ENCODE peak calls at places on chromosome 1, in four cellular contexts. K is heart left ventricle, O is transverse colon, F is stomach. W is an unnamed sample. For H3K36me3, the result is how much of the 10 kb centered on the place peaks cover.

GRCh38 chr1:190102757-190103326 is 374.8 kb downstream of the BRINP3 start:
- DNase-seq in O (no peak), K (no peak), F (no peak), W (no peak)

GRCh38 chr1:4691766-4692405 is 37.5 kb downstream of the AJAP1 start:
- DNase-seq in O (no peak), F (no peak), K (no peak), W (no peak)

GRCh38 chr1:70202173-70202758 is 3.1 kb downstream of the LRRC40 start:
- DNase-seq in K (no peak), O (no peak), F (no peak), W (no peak)

GRCh38 chr1:38735651-38736161 is 123.9 kb downstream of the RRAGC start:
- DNase-seq in F (no peak), K (no peak), O (no peak), W (no peak)

GRCh38 chr1:119298687-119299086 is 69.9 kb upstream of the HAO2 start:
- DNase-seq in K (no peak), O (no peak), F (no peak), W (no peak)

GRCh38 chr1:10779201-10779600 is 17.2 kb downstream of the CASZ1 start:
- DNase-seq in O (peak), K (no peak), F (peak), W (no peak)

GRCh38 chr1:44251486-44251885 is 38.2 kb downstream of the DMAP1 start:
- DNase-seq in K (no peak), O (peak), F (no peak), W (no peak)

GRCh38 chr1:243420968-243421675 is 165.3 kb downstream of the SDCCAG8 start:
- DNase-seq in K (no peak), O (no peak), F (no peak), W (no peak)

GRCh38 chr1:245074232-245074747 is 80.5 kb upstream of the KIF26B start:
- DNase-seq in K (no peak), F (no peak), O (no peak), W (no peak)

GRCh38 chr1:226659136-226659535 is 79.9 kb downstream of the ITPKB start:
- DNase-seq in F (no peak), O (no peak), K (no peak), W (no peak)

GRCh38 chr1:24501371-24502167 is 1.1 kb upstream of the RCAN3 start:
- DNase-seq in F (peak), O (peak), K (no peak), W (peak)

GRCh38 chr1:233327938-233328660 is 575 bp downstream of the MAP3K21 start:
- DNase-seq in K (peak), F (peak), O (peak), W (no peak)

GRCh38 chr1:175201061-175201508 is 8.5 kb upstream of the KIAA0040 start:
- DNase-seq in O (no peak), K (no peak), F (no peak), W (no peak)

GRCh38 chr1:43147625-43148319 is 24.3 kb downstream of the EBNA1BP2 start:
- DNase-seq in K (peak), F (peak), O (peak), W (peak)

GRCh38 chr1:153678519-153679336 is at the start of gene NPR1:
- DNase-seq in K (peak), O (peak), F (peak), W (peak)

GRCh38 chr1:61054636-61055035 is 27.7 kb upstream of the NFIA start:
- DNase-seq in F (no peak), O (peak), K (no peak), W (no peak)

GRCh38 chr1:89151021-89151420 is 24.8 kb downstream of the GBP7 start:
- DNase-seq in O (no peak), F (no peak), K (no peak), W (no peak)

GRCh38 chr1:152855661-152856060 is 4.1 kb upstream of the LCE7A start:
- DNase-seq in K (no peak), F (no peak), O (no peak), W (no peak)

GRCh38 chr1:11522400-11523235 is 43.7 kb downstream of the DISP3 start:
- DNase-seq in K (no peak), F (no peak), O (no peak), W (no peak)

GRCh38 chr1:225635649-225636048 is 17.3 kb downstream of the ENAH start:
- DNase-seq in O (no peak), F (no peak), K (no peak), W (no peak)

GRCh38 chr1:198157241-198157846 is 546 bp downstream of the NEK7 start:
- DNase-seq in K (peak), O (peak), F (peak), W (peak)

GRCh38 chr1:1628656-1629429 is 3.1 kb upstream of the MMP23B start:
- DNase-seq in F (no peak), K (peak), O (no peak), W (no peak)

GRCh38 chr1:180098242-180098995 is 56.2 kb upstream of the QSOX1 start:
- DNase-seq in K (no peak), F (no peak), O (no peak), W (no peak)

GRCh38 chr1:87916965-87917364 is 588.3 kb downstream of the LMO4 start:
- DNase-seq in K (no peak), F (no peak), O (no peak), W (peak)

GRCh38 chr1:168146160-168146539 is 9.4 kb upstream of the GPR161 start:
- DNase-seq in O (no peak), F (no peak), K (no peak), W (no peak)

GRCh38 chr1:169928438-169929209 is 34.9 kb upstream of the SCYL3 start:
- DNase-seq in K (no peak), O (no peak), F (no peak), W (no peak)

GRCh38 chr1:208077232-208077751 is 166.4 kb upstream of the CD34 start:
- DNase-seq in F (no peak), O (no peak), K (no peak), W (no peak)

GRCh38 chr1:58784758-58785423 is 1.0 kb upstream of the JUN start:
- DNase-seq in O (peak), K (peak), F (peak), W (peak)

GRCh38 chr1:58786927-58787245 is 3.0 kb upstream of the JUN start:
- DNase-seq in K (no peak), O (no peak), F (no peak), W (no peak)

GRCh38 chr1:58783993-58784757 is at the start of gene JUN:
- DNase-seq in F (peak), K (peak), O (peak), W (peak)

GRCh38 chr1:58786184-58786926 is 2.5 kb upstream of the JUN start:
- DNase-seq in K (no peak), F (no peak), O (no peak), W (no peak)

GRCh38 chr1:58785424-58786058 is 1.7 kb upstream of the JUN start:
- DNase-seq in F (peak), K (peak), O (peak), W (peak)
- TF ChIP-seq POLR2A in F (no peak), K (no peak), O (no peak), W (no peak)

GRCh38 chr1:109925159-109925990 is 14.7 kb downstream of the CSF1 start:
- DNase-seq in O (no peak), K (no peak), F (no peak), W (no peak)
- H3K36me3 ChIP-seq in O (under half), K (half or more), F (half or more), W (under half)

DNA sequence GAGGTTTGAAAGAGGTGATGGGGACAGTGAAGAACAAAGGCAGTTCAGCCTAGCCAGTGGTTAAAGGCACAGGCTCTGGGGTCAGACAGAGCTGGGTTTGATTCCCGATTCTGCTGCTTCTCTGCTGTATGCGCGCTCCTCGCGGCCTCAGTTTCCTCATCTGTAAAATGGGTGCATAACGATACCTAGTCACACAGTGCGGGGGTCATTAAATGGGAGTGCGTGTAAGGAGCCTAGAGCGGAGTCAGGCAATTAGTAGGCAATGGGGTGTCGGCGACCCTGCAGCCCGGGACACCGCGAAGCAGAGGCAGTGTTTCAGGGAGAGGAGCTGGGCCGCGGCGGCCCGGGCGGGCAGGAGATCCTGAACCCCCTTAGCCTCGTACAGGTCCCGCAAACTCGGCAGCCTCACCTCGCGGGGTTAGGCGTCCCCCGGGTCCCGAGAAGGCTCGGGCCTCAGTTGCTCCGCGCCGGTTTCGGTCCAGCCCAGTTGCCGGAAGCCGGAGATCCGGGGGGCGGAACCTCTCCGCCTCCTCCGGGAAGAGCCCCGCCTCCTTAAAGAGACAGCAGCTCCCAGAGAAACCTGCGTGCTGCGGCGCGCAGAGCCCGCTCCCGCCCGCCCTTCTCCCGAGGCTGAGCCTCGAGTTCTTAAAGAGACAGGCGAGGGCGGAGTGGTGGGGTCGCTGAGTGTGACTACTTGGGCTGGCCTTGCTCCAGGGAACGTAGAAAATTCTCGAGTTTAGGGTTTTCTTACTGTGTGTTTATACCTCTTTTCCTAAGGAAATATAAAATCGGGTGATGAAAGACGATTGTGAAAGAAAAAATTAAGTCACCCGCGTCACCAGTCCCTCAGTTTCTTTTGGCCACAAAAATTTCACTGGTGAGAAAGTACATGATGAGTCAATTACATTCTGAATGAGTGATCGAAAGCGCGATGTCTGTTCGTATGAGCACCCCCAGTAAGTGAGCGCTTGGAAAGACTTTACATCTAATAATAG is at the start of gene YIPF1:
- DNase-seq in K (peak), O (peak), F (peak), W (peak)
- TF ChIP-seq POLR2A in K (no peak), O (peak), F (no peak), W (no peak)

DNA sequence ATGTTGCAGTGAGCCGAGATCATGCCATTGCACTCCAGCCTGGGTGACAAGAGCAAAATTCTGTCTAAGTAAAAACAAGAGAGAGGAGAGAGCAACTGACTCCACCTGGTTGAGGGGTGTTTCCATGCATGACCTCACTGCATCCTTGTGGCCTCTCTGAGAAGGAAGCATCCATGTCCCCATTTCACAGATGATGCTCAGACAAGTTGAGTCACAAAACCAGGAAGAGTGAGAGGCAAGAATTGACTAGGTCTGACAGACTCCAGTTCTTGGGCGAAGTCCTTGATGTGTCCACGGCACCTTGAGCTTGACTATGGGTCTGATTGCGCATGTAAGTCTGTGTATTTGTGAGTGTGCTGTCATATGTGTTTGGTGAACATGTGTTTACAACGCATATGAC is 105.8 kb downstream of the LACTBL1 start:
- DNase-seq in O (no peak), K (no peak), F (no peak), W (no peak)
- H3K36me3 ChIP-seq in O (under half), K (under half), F (under half), W (under half)

GRCh38 chr1:192529811-192530210 is 45.8 kb upstream of the RGS1 start:
- DNase-seq in F (no peak), K (no peak), O (no peak), W (no peak)

GRCh38 chr1:192535916-192536662 is 39.5 kb upstream of the RGS1 start:
- DNase-seq in K (no peak), O (no peak), F (no peak), W (no peak)

GRCh38 chr1:192527950-192528349 is 47.6 kb upstream of the RGS1 start:
- DNase-seq in O (no peak), F (no peak), K (no peak), W (no peak)

GRCh38 chr1:192529031-192529755 is 46.4 kb upstream of the RGS1 start:
- DNase-seq in O (no peak), F (no peak), K (no peak), W (no peak)

GRCh38 chr1:192530254-192530653 is 45.3 kb upstream of the RGS1 start:
- DNase-seq in F (no peak), O (no peak), K (no peak), W (no peak)
- TF ChIP-seq POLR2A in F (no peak), O (no peak), K (no peak), W (no peak)

DNA sequence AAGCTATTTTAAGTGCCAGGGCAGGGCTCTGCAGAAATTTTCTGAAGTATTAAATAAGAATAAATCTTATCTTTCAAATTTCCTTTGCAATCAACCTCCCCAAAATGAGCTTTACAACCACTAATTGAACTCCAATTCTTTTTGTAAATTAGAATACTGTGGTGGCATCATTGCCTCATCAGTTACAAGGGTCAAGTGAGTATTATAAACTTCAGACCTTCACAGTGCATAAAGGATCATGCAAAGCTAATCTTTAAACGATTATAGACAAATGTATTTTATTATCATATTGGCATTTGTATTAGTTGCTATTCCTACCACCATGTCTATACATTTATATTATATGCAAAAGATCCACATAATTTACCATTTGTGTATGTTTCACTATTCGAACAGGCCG is 7.2 kb downstream of the CHML start:
- DNase-seq in O (no peak), F (no peak), K (no peak), W (no peak)
- H3K36me3 ChIP-seq in O (under half), F (under half), K (under half), W (under half)

GRCh38 chr1:9426291-9426711 is 113.0 kb upstream of the SLC25A33 start:
- DNase-seq in O (peak), F (peak), K (peak), W (no peak)

GRCh38 chr1:9425859-9426258 is 113.4 kb upstream of the SLC25A33 start:
- DNase-seq in F (no peak), O (no peak), K (no peak), W (no peak)

GRCh38 chr1:9429369-9429766 is 109.9 kb upstream of the SLC25A33 start:
- DNase-seq in F (no peak), O (no peak), K (no peak), W (peak)

GRCh38 chr1:9427388-9427787 is 111.9 kb upstream of the SLC25A33 start:
- DNase-seq in K (no peak), F (no peak), O (no peak), W (no peak)

GRCh38 chr1:9428601-9429368 is 110.5 kb upstream of the SLC25A33 start:
- DNase-seq in K (peak), O (peak), F (peak), W (peak)
- TF ChIP-seq POLR2A in K (no peak), O (peak), F (no peak), W (no peak)

DNA sequence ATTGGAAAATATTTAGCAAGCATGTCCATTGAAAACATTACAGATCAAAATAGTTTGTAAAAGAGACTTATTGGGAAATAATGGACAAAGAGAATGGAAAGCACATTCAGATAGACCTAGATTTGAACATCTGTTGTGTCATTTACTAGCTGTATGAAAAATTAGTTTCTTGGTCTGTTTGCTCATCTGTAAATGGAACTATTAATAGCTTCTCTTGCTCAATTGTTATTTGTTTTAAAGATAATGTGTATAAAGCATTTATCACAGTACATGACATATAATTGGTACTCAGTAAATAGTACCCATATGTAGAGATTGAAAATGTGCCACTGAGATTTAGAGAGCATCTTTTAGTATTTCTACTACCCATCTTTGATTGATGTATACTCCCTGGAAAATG is 25.9 kb downstream of the RPAP2 start:
- DNase-seq in K (no peak), F (no peak), O (no peak), W (no peak)
- H3K36me3 ChIP-seq in K (under half), F (half or more), O (under half), W (under half)

GRCh38 chr1:156103521-156103947 is 11.0 kb upstream of the LMNA start:
- DNase-seq in O (peak), K (peak), F (no peak), W (no peak)

GRCh38 chr1:156102634-156103511 is 11.6 kb upstream of the LMNA start:
- DNase-seq in F (no peak), K (no peak), O (no peak), W (no peak)

GRCh38 chr1:156100205-156100995 is 14.1 kb upstream of the LMNA start:
- DNase-seq in O (peak), F (no peak), K (no peak), W (no peak)

GRCh38 chr1:156104065-156104810 is 10.3 kb upstream of the LMNA start:
- DNase-seq in F (peak), O (peak), K (peak), W (peak)

DNA sequence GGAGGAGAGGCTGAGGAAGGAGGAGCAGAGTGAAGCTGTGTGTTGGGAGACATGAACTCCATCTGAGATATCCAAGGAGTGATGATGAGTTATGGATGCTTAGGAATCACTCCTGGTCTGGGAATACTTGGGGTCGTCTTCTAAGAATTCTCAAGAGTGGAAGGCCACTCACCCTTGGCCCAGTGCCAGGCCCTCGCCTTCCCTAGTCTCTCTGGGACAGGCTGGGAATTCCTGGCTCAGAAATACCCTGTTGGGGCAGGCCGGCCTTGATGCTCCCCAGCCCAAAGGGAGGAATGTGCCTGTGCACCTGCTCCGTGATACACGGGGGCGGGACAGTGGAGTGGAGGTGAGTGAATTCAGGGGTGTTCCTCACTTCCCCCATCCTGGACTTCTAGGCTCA is 12.6 kb upstream of the LMNA start:
- DNase-seq in F (no peak), K (peak), O (no peak), W (no peak)
- TF ChIP-seq POLR2A in F (no peak), K (no peak), O (no peak), W (no peak)